ENCODE peak calls at places on chromosomes 16 and 17, in eight cellular contexts. B is lower lobe of right lung; Q is MM.1S; M is adipocyte; C is psoas muscle; O is astrocyte; S is body of pancreas; X is effector memory CD4-positive, alpha-beta T cell. L is an unnamed sample. For H3K4me1, the result is how much of the 10 kb centered on the place peaks cover.

GRCh38 chr16:11762431-11762830 is 19.8 kb upstream of the TXNDC11 start:
- DNase-seq in B (no peak), C (no peak), S (no peak), Q (no peak), X (no peak), M (no peak), O (no peak), L (no peak)

GRCh38 chr17:17682737-17683675 is 1.7 kb downstream of the RAI1 start:
- DNase-seq in S (peak), O (peak), Q (peak), X (peak), C (peak), B (peak), M (peak), L (peak)

GRCh38 chr16:50626868-50627267 is 54.2 kb downstream of the SNX20 start:
- DNase-seq in C (no peak), M (no peak), B (no peak), S (no peak), O (no peak), Q (no peak), X (no peak), L (no peak)

GRCh38 chr17:8964801-8965393 is 610 bp downstream of the PIK3R5 start:
- DNase-seq in X (no peak), M (no peak), S (peak), Q (no peak), B (peak), O (no peak), C (no peak), L (peak)

GRCh38 chr16:87679593-87680271 is 77.4 kb downstream of the JPH3 start:
- DNase-seq in S (no peak), C (no peak), B (no peak), Q (no peak), O (no peak), M (no peak), X (no peak), L (no peak)

GRCh38 chr16:53910990-53911389 is 207.0 kb downstream of the FTO start:
- DNase-seq in C (no peak), S (no peak), Q (no peak), M (no peak), O (no peak), B (no peak), X (no peak), L (no peak)

GRCh38 chr17:2474371-2474770 is 37.3 kb downstream of the METTL16 start:
- DNase-seq in M (no peak), Q (no peak), X (no peak), S (no peak), O (no peak), C (no peak), B (no peak), L (no peak)

GRCh38 chr17:29590261-29590978 is 972 bp upstream of the GIT1 start:
- DNase-seq in O (peak), C (no peak), Q (no peak), S (no peak), X (no peak), B (peak), M (peak), L (peak)

GRCh38 chr16:31451681-31452351 is 7.5 kb upstream of the ARMC5 start:
- DNase-seq in Q (peak), M (peak), B (no peak), X (no peak), C (peak), O (peak), S (peak), L (no peak)

GRCh38 chr17:31564883-31565297 is 173.4 kb downstream of the RAB11FIP4 start:
- DNase-seq in S (peak), X (no peak), O (peak), Q (no peak), C (no peak), M (peak), B (no peak), L (no peak)

GRCh38 chr17:16050844-16051243 is 51.2 kb downstream of the TTC19 start:
- DNase-seq in O (no peak), Q (no peak), C (no peak), X (no peak), B (no peak), S (no peak), M (no peak), L (no peak)

GRCh38 chr17:76726766-76727718 is at the start of gene METTL23:
- DNase-seq in C (peak), S (peak), Q (peak), X (peak), M (peak), O (peak), B (peak), L (peak)

GRCh38 chr16:86563489-86564345 is 2.9 kb upstream of the FOXC2 start:
- DNase-seq in S (peak), X (peak), O (peak), C (peak), Q (peak), B (peak), M (peak), L (peak)

GRCh38 chr16:22202261-22202637 is 3.8 kb upstream of the EEF2K start:
- DNase-seq in C (no peak), S (no peak), X (no peak), B (no peak), M (no peak), Q (no peak), O (no peak), L (no peak)

DNA sequence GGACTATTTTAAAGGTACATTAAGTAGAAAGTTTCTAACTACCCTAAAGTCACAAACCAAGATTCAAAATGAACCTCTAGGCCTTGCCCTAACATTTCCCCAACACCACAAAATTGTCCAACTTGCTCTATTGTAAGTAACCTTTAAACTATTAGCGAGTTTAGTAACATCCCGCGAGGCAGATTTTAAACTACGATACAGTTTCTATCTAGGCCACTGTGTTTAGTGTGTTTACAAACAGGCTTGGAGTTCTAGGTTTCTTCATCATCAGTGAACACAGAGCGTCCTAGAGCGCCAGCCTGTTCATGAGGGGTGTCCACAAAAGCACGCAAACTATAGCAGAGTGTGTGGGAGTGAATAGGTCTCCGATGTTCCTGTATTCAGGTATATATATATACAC is 51.8 kb downstream of the EMP2 start:
- DNase-seq in S (no peak), C (no peak), X (no peak), Q (no peak), B (no peak), O (no peak), M (no peak), L (no peak)
- H3K4me3 ChIP-seq in S (no peak), C (no peak), X (no peak), Q (no peak), B (no peak), O (no peak), M (no peak), L (no peak)

GRCh38 chr16:68287276-68288251 is 23.2 kb downstream of the SLC7A6OS start:
- DNase-seq in C (peak), Q (no peak), S (peak), X (peak), B (no peak), O (peak), M (peak), L (no peak)
- H3K4me1 ChIP-seq in C (half or more), Q (under half), S (under half), X (half or more), B (half or more), O (under half), M (half or more), L (under half)

DNA sequence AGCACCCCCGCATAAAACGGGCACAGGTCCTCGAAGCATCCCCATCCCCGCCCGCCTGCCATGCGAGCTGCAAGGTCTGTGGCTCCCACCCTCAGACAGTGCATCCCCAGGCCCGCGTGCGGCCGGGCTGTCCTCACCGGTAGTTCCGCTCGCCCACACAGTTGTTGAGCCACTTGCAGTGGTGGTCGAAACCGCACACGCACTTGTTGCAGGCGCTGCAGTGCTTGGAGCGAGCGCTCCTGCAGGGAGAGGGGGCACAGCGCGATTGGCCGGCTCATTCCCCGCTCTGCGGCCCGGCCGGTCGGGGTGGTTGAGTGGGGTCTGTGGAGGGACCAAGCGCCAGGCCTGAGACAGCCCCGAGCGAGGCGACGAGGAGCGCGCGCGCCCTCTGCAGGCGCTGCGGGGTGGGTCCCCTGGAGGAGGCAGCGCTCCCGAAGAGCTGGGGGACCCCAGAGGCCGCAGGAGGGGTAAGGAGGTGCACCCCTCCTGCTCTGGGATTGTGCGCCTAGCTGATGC is 6.0 kb upstream of the TPPP3 start:
- DNase-seq in C (peak), B (peak), O (no peak), M (peak), Q (no peak), S (peak), X (no peak), L (no peak)
- H3K4me3 ChIP-seq in C (no peak), B (peak), O (no peak), M (no peak), Q (peak), S (no peak), X (no peak), L (no peak)

GRCh38 chr17:75318615-75319222 is 29.5 kb upstream of the SLC25A19 start:
- DNase-seq in Q (no peak), B (no peak), O (no peak), X (no peak), S (no peak), C (no peak), M (no peak), L (no peak)

GRCh38 chr17:75323043-75323591 is 33.9 kb upstream of the SLC25A19 start:
- DNase-seq in Q (peak), M (peak), C (peak), X (peak), B (peak), S (peak), O (peak), L (peak)

GRCh38 chr17:75319818-75320691 is 30.8 kb upstream of the SLC25A19 start:
- DNase-seq in B (no peak), S (no peak), O (peak), Q (no peak), C (no peak), M (no peak), X (no peak), L (no peak)

GRCh38 chr17:75318211-75318610 is 29.0 kb upstream of the SLC25A19 start:
- DNase-seq in M (no peak), X (no peak), B (no peak), S (no peak), O (no peak), Q (no peak), C (no peak), L (no peak)

DNA sequence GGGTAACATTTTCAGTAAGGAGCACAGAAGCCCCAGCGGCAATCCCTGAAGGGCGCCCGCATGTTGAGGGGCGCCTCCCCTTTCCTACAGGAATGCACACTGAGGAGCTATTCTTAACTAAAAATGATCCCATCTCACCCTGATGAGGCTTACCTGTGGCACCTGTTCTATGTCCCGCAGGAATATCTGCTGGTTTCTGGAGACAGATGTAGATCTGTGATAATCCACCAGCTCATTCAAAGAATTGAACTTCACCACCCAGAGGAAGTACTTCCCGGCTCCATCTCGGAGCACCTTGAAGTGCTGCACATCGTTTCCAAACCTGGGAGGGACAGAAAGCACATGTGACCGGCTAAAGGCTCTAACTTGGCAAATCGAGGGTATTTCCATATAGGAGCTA is 32.3 kb upstream of the SLC25A19 start:
- DNase-seq in X (no peak), S (no peak), M (no peak), B (no peak), C (no peak), Q (no peak), O (no peak), L (no peak)
- H3K4me1 ChIP-seq in X (under half), S (under half), M (under half), B (under half), C (under half), Q (under half), O (under half), L (under half)

DNA sequence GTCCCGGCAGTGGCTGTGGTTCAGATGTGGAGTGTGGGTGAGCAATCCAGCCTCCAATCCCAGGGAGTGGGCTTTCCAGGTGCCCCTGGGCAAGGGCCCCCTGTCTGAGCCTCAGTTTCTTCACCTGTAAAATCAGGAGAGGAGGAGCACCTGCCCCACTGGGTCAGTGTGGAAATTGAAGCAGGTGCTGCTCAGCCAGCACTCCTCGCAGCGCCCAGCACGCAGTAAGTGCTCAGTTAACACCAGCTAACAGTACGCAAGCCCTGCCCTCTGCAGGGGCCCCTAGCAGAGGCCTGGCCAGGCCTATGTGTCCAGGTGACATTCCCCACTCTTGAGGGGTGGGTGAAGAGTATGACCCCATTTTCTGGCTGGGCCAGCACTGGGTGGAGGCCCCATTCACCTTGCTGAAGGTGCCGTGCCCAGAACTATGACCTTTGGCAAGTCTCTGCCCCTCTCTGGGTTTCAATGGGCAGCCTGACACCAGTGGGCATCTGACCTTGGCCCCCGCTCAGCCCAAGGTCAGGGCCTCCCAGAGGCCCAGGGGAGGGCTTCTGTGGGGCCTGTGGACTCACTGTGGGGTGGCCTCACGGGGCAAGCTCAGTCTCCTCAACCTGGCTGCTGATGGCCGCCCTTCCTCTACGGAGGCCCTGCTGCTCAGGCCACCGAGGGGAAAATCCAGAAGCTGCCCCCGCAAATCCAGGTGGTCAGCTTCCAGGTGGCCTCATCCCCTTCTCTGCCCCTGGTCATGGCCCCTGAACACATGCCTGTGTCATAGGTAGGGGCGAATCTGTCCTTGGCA is 2.5 kb downstream of the MTSS2 start:
- DNase-seq in S (no peak), B (no peak), X (no peak), Q (no peak), M (no peak), C (peak), O (no peak), L (peak)
- H3K4me3 ChIP-seq in S (no peak), B (peak), X (no peak), Q (no peak), M (peak), C (peak), O (no peak), L (peak)

DNA sequence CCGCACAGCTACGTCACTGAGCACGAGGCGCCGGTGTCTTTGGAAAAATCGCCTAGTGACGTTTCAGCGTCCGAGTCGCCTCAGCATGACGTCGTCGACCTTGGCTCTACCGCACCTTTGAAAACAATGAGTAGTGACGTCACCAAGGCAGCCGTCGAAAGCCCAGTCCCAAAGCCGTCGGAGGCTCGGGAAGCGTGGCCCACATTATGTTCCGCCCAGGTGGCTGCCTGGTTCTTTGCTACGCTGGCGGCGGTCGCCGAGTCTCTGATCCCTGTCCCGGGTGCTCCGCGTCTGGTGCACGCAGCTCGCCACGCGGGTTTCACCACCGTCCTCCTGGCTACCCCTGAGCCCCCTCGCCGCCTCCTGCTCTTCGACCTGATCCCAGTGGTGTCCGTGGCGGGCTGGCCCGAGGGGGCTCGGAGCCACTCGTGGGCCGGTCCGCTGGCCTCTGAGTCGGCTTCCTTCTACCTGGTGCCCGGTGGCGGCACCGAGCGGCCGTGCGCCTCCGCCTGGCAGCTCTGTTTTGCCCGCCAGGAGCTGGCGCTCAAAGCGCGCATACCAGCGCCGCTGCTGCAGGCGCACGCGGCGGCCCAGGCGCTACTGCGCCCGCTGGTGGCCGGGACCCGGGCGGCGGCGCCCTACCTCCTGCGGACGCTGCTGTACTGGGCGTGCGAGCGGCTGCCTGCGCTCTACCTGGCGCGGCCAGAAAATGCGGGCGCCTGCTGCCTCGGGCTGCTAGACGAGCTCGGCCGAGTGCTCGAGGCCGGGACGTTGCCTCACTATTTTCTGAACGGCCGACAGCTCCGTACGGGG is 1.5 kb downstream of the TMEM102 start:
- DNase-seq in X (peak), B (peak), C (peak), Q (peak), O (peak), S (peak), M (peak), L (peak)
- H3K4me1 ChIP-seq in X (half or more), B (half or more), C (under half), Q (under half), O (under half), S (under half), M (under half), L (under half)

DNA sequence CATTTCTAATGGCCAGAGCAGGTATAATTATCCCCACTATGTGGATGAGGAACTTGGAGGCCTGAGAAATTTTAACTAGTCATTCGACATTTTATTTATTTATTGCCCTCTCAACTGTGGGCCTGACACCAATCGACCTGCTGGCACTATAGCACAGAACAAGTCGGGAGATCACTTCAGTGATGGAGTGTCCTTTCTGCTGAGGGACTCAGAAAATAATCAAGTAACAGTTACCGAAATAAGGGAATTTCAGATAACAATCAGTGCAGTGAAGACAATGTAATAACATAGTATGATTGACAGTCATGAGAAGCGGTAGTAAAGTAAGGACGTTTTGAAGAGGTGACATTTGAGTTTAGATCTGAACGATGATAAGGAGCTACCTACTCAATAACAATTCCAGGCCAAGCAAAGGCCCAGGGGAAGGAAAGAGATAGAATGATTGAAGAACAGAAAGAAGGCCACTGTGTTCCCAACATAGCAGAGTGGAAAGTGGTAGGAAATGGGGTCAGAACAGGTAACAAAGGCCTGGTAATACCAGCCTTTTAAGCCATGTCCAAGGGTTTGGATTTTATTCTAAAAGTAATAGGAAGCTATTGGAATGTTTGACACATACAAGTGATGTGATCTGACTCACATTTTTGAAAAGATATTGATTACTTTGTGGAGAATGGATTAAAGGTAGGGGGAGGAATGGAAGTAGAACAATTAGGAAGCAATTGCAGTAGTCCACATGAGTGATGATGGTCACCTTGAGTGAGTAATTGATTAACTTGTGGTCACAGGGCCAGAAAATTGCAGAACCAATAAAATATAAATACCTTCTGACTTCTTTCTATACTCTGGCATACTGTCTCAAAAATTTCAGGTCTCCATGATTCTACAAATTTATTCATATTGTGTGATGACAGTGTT is 1.4 kb downstream of the STXBP4 start:
- DNase-seq in B (no peak), M (no peak), X (no peak), Q (no peak), O (no peak), C (no peak), S (no peak), L (no peak)
- H3K4me3 ChIP-seq in B (peak), M (peak), X (peak), Q (peak), O (peak), C (peak), S (no peak), L (no peak)

DNA sequence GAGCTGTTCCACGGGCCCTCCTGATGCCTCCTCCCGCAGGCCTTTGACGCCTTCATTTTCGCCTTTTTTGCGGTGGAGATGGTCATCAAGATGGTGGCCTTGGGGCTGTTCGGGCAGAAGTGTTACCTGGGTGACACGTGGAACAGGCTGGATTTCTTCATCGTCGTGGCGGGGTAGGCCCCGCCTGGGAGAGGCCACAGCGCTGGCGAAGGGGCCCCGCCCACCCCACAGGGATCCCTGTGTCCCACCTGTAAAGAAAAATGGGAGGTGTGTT is 29.7 kb downstream of the TPSG1 start:
- DNase-seq in M (no peak), X (no peak), C (no peak), B (no peak), O (no peak), S (no peak), Q (no peak), L (no peak)
- H3K4me1 ChIP-seq in M (under half), X (under half), C (under half), B (under half), O (under half), S (under half), Q (under half), L (under half)

GRCh38 chr17:35986643-35987042 is at the start of gene CCL14:
- DNase-seq in S (no peak), O (no peak), X (no peak), Q (no peak), B (no peak), M (no peak), C (no peak), L (no peak)
- H3K4me3 ChIP-seq in S (no peak), O (no peak), X (no peak), Q (no peak), B (peak), M (no peak), C (peak), L (peak)